ENCODE peak calls at places on chromosome 7, in nine cellular contexts. One of them, this sample, is unnamed.

GRCh38 chr7:158432369-158433270 is 155.0 kb downstream of the PTPRN2 start:
- DNase-seq in germinal center: no peak
- DNase-seq in AG10803: no peak
- DNase-seq in GM04503: no peak
- DNase-seq in SW 1271: no peak
- DNase-seq in T-helper 1 cell: no peak
- DNase-seq in heart right ventricle: no peak
- DNase-seq in fibroblast of the conjunctiva: no peak
- DNase-seq in cardiac muscle cell: peak
- DNase-seq in this sample: no peak

GRCh38 chr7:101410743-101411476 is 48.2 kb downstream of the COL26A1 start:
- DNase-seq in T-helper 1 cell: no peak
- DNase-seq in AG10803: no peak
- DNase-seq in fibroblast of the conjunctiva: no peak
- DNase-seq in heart right ventricle: peak
- DNase-seq in GM04503: no peak
- DNase-seq in cardiac muscle cell: peak
- DNase-seq in germinal center: peak
- DNase-seq in SW 1271: peak
- DNase-seq in this sample: peak

GRCh38 chr7:31873816-31874597 is 187.0 kb downstream of the PPP1R17 start:
- DNase-seq in T-helper 1 cell: no peak
- DNase-seq in germinal center: no peak
- DNase-seq in SW 1271: no peak
- DNase-seq in AG10803: no peak
- DNase-seq in heart right ventricle: no peak
- DNase-seq in fibroblast of the conjunctiva: no peak
- DNase-seq in cardiac muscle cell: no peak
- DNase-seq in GM04503: no peak
- DNase-seq in this sample: no peak

GRCh38 chr7:32223071-32223650 is 153.0 kb upstream of the PDE1C start:
- DNase-seq in SW 1271: no peak
- DNase-seq in GM04503: no peak
- DNase-seq in AG10803: no peak
- DNase-seq in T-helper 1 cell: no peak
- DNase-seq in heart right ventricle: no peak
- DNase-seq in germinal center: no peak
- DNase-seq in fibroblast of the conjunctiva: no peak
- DNase-seq in cardiac muscle cell: no peak
- DNase-seq in this sample: no peak

GRCh38 chr7:70890147-70890969 is 241.6 kb upstream of the GALNT17 start:
- DNase-seq in fibroblast of the conjunctiva: no peak
- DNase-seq in cardiac muscle cell: no peak
- DNase-seq in GM04503: no peak
- DNase-seq in SW 1271: no peak
- DNase-seq in heart right ventricle: no peak
- DNase-seq in AG10803: no peak
- DNase-seq in germinal center: no peak
- DNase-seq in T-helper 1 cell: no peak
- DNase-seq in this sample: no peak

GRCh38 chr7:55192718-55193117 is 172.4 kb upstream of the LANCL2 start:
- DNase-seq in germinal center: no peak
- DNase-seq in AG10803: peak
- DNase-seq in fibroblast of the conjunctiva: peak
- DNase-seq in GM04503: peak
- DNase-seq in SW 1271: no peak
- DNase-seq in cardiac muscle cell: peak
- DNase-seq in heart right ventricle: no peak
- DNase-seq in T-helper 1 cell: no peak
- DNase-seq in this sample: no peak

GRCh38 chr7:155889636-155890508 is 77.6 kb upstream of the SHH start:
- DNase-seq in T-helper 1 cell: no peak
- DNase-seq in GM04503: no peak
- DNase-seq in fibroblast of the conjunctiva: no peak
- DNase-seq in cardiac muscle cell: no peak
- DNase-seq in heart right ventricle: no peak
- DNase-seq in SW 1271: no peak
- DNase-seq in AG10803: no peak
- DNase-seq in germinal center: no peak
- DNase-seq in this sample: no peak

GRCh38 chr7:135962802-135963201 is 14.4 kb downstream of the MTPN start:
- DNase-seq in germinal center: no peak
- DNase-seq in fibroblast of the conjunctiva: no peak
- DNase-seq in heart right ventricle: no peak
- DNase-seq in T-helper 1 cell: no peak
- DNase-seq in AG10803: no peak
- DNase-seq in GM04503: no peak
- DNase-seq in cardiac muscle cell: no peak
- DNase-seq in SW 1271: no peak
- DNase-seq in this sample: no peak

GRCh38 chr7:29471444-29472138 is 92.0 kb upstream of the PRR15 start:
- DNase-seq in cardiac muscle cell: no peak
- DNase-seq in heart right ventricle: no peak
- DNase-seq in GM04503: no peak
- DNase-seq in T-helper 1 cell: no peak
- DNase-seq in fibroblast of the conjunctiva: no peak
- DNase-seq in AG10803: no peak
- DNase-seq in SW 1271: no peak
- DNase-seq in germinal center: peak
- DNase-seq in this sample: no peak

GRCh38 chr7:77799078-77799964 is 748 bp downstream of the PHTF2 start:
- DNase-seq in SW 1271: peak
- DNase-seq in AG10803: peak
- DNase-seq in T-helper 1 cell: peak
- DNase-seq in GM04503: no peak
- DNase-seq in heart right ventricle: peak
- DNase-seq in cardiac muscle cell: peak
- DNase-seq in fibroblast of the conjunctiva: peak
- DNase-seq in germinal center: peak
- DNase-seq in this sample: peak

GRCh38 chr7:193538-194256 is 1.3 kb downstream of the FAM20C start:
- DNase-seq in fibroblast of the conjunctiva: no peak
- DNase-seq in cardiac muscle cell: no peak
- DNase-seq in SW 1271: no peak
- DNase-seq in T-helper 1 cell: no peak
- DNase-seq in GM04503: no peak
- DNase-seq in heart right ventricle: no peak
- DNase-seq in AG10803: no peak
- DNase-seq in germinal center: no peak
- DNase-seq in this sample: peak

GRCh38 chr7:34308595-34308994 is 349.4 kb upstream of the NPSR1 start:
- DNase-seq in SW 1271: no peak
- DNase-seq in AG10803: no peak
- DNase-seq in germinal center: no peak
- DNase-seq in fibroblast of the conjunctiva: no peak
- DNase-seq in cardiac muscle cell: no peak
- DNase-seq in T-helper 1 cell: no peak
- DNase-seq in GM04503: no peak
- DNase-seq in heart right ventricle: no peak
- DNase-seq in this sample: no peak

GRCh38 chr7:151125835-151126481 is 39.7 kb downstream of the AGAP3 start:
- DNase-seq in GM04503: no peak
- DNase-seq in germinal center: no peak
- DNase-seq in cardiac muscle cell: peak
- DNase-seq in fibroblast of the conjunctiva: no peak
- DNase-seq in T-helper 1 cell: no peak
- DNase-seq in heart right ventricle: no peak
- DNase-seq in SW 1271: no peak
- DNase-seq in AG10803: no peak
- DNase-seq in this sample: no peak

GRCh38 chr7:55210176-55210575 is 155.0 kb upstream of the LANCL2 start:
- DNase-seq in cardiac muscle cell: no peak
- DNase-seq in fibroblast of the conjunctiva: no peak
- DNase-seq in GM04503: no peak
- DNase-seq in T-helper 1 cell: no peak
- DNase-seq in germinal center: no peak
- DNase-seq in AG10803: no peak
- DNase-seq in SW 1271: no peak
- DNase-seq in heart right ventricle: no peak
- DNase-seq in this sample: no peak

GRCh38 chr7:139697031-139697430 is 80.8 kb downstream of the HIPK2 start:
- DNase-seq in AG10803: no peak
- DNase-seq in fibroblast of the conjunctiva: no peak
- DNase-seq in germinal center: no peak
- DNase-seq in cardiac muscle cell: no peak
- DNase-seq in T-helper 1 cell: no peak
- DNase-seq in SW 1271: no peak
- DNase-seq in heart right ventricle: no peak
- DNase-seq in GM04503: no peak
- DNase-seq in this sample: no peak

GRCh38 chr7:113246698-113247097 is 128.3 kb upstream of the SMIM30 start:
- DNase-seq in cardiac muscle cell: no peak
- DNase-seq in germinal center: no peak
- DNase-seq in SW 1271: no peak
- DNase-seq in GM04503: no peak
- DNase-seq in fibroblast of the conjunctiva: no peak
- DNase-seq in AG10803: no peak
- DNase-seq in T-helper 1 cell: no peak
- DNase-seq in heart right ventricle: no peak
- DNase-seq in this sample: no peak

GRCh38 chr7:154306036-154306435 is 253.8 kb downstream of the DPP6 start:
- DNase-seq in cardiac muscle cell: no peak
- DNase-seq in heart right ventricle: no peak
- DNase-seq in SW 1271: no peak
- DNase-seq in AG10803: no peak
- DNase-seq in GM04503: no peak
- DNase-seq in fibroblast of the conjunctiva: no peak
- DNase-seq in germinal center: no peak
- DNase-seq in T-helper 1 cell: no peak
- DNase-seq in this sample: no peak

GRCh38 chr7:105838273-105839141 is 37.9 kb downstream of the ATXN7L1 start:
- DNase-seq in germinal center: no peak
- DNase-seq in heart right ventricle: no peak
- DNase-seq in cardiac muscle cell: peak
- DNase-seq in T-helper 1 cell: no peak
- DNase-seq in fibroblast of the conjunctiva: no peak
- DNase-seq in SW 1271: no peak
- DNase-seq in GM04503: no peak
- DNase-seq in AG10803: peak
- DNase-seq in this sample: no peak

GRCh38 chr7:107230334-107230733 is 61.5 kb downstream of the HBP1 start:
- DNase-seq in T-helper 1 cell: no peak
- DNase-seq in fibroblast of the conjunctiva: no peak
- DNase-seq in cardiac muscle cell: no peak
- DNase-seq in SW 1271: no peak
- DNase-seq in heart right ventricle: no peak
- DNase-seq in GM04503: no peak
- DNase-seq in AG10803: no peak
- DNase-seq in germinal center: no peak
- DNase-seq in this sample: no peak

GRCh38 chr7:66629222-66629658 is 559 bp downstream of the KCTD7 start:
- DNase-seq in heart right ventricle: no peak
- DNase-seq in germinal center: peak
- DNase-seq in T-helper 1 cell: no peak
- DNase-seq in GM04503: no peak
- DNase-seq in fibroblast of the conjunctiva: no peak
- DNase-seq in cardiac muscle cell: no peak
- DNase-seq in SW 1271: no peak
- DNase-seq in AG10803: no peak
- DNase-seq in this sample: no peak

GRCh38 chr7:155219154-155219531 is 78.5 kb upstream of the INSIG1 start:
- DNase-seq in T-helper 1 cell: no peak
- DNase-seq in fibroblast of the conjunctiva: no peak
- DNase-seq in AG10803: no peak
- DNase-seq in cardiac muscle cell: no peak
- DNase-seq in germinal center: no peak
- DNase-seq in GM04503: no peak
- DNase-seq in SW 1271: no peak
- DNase-seq in heart right ventricle: no peak
- DNase-seq in this sample: no peak

GRCh38 chr7:519974-520458 is 370 bp upstream of the PDGFA start:
- DNase-seq in cardiac muscle cell: peak
- DNase-seq in germinal center: no peak
- DNase-seq in GM04503: no peak
- DNase-seq in heart right ventricle: peak
- DNase-seq in fibroblast of the conjunctiva: no peak
- DNase-seq in AG10803: peak
- DNase-seq in T-helper 1 cell: no peak
- DNase-seq in SW 1271: peak
- DNase-seq in this sample: peak

GRCh38 chr7:107712025-107712424 is 31.9 kb upstream of the CBLL1 start:
- DNase-seq in T-helper 1 cell: no peak
- DNase-seq in AG10803: no peak
- DNase-seq in GM04503: no peak
- DNase-seq in cardiac muscle cell: no peak
- DNase-seq in heart right ventricle: no peak
- DNase-seq in germinal center: no peak
- DNase-seq in SW 1271: no peak
- DNase-seq in fibroblast of the conjunctiva: no peak
- DNase-seq in this sample: no peak

GRCh38 chr7:3955751-3956696 is 655.0 kb downstream of the SDK1 start:
- DNase-seq in heart right ventricle: no peak
- DNase-seq in AG10803: no peak
- DNase-seq in GM04503: no peak
- DNase-seq in SW 1271: no peak
- DNase-seq in fibroblast of the conjunctiva: no peak
- DNase-seq in germinal center: no peak
- DNase-seq in cardiac muscle cell: no peak
- DNase-seq in T-helper 1 cell: no peak
- DNase-seq in this sample: no peak

GRCh38 chr7:107045980-107046379 is 1.5 kb downstream of the PRKAR2B start:
- DNase-seq in AG10803: peak
- DNase-seq in fibroblast of the conjunctiva: peak
- DNase-seq in heart right ventricle: no peak
- DNase-seq in germinal center: no peak
- DNase-seq in cardiac muscle cell: peak
- DNase-seq in GM04503: peak
- DNase-seq in T-helper 1 cell: no peak
- DNase-seq in SW 1271: no peak
- DNase-seq in this sample: no peak

This sample was measured in ELF-1.